ENCODE peak calls at places on chromosomes 16 and 17, in six cellular contexts. One of them, this sample, is unnamed.

GRCh38 chr17:82434216-82434565 is 15.8 kb upstream of the OGFOD3 start:
- DNase-seq in prostate gland: no peak
- DNase-seq in testis: no peak
- DNase-seq in tibial nerve: no peak
- DNase-seq in sigmoid colon: no peak
- DNase-seq in ovary: no peak
- DNase-seq in this sample: no peak

GRCh38 chr16:66278604-66279262 is 87.8 kb upstream of the CDH5 start:
- DNase-seq in prostate gland: no peak
- DNase-seq in sigmoid colon: no peak
- DNase-seq in ovary: no peak
- DNase-seq in tibial nerve: no peak
- DNase-seq in testis: no peak
- DNase-seq in this sample: no peak

GRCh38 chr16:4404247-4404966 is 12.0 kb downstream of the CORO7 start:
- DNase-seq in tibial nerve: peak; percentile 49
- DNase-seq in testis: peak; percentile 78
- DNase-seq in sigmoid colon: no peak
- DNase-seq in ovary: peak; percentile 23
- DNase-seq in prostate gland: no peak
- DNase-seq in this sample: peak; percentile 61

GRCh38 chr17:17704931-17705330 is 23.7 kb downstream of the RAI1 start:
- DNase-seq in tibial nerve: no peak
- DNase-seq in ovary: no peak
- DNase-seq in prostate gland: no peak
- DNase-seq in testis: no peak
- DNase-seq in sigmoid colon: no peak
- DNase-seq in this sample: no peak

GRCh38 chr16:88769617-88770458 is 15.2 kb downstream of the PIEZO1 start:
- DNase-seq in testis: no peak
- DNase-seq in ovary: no peak
- DNase-seq in tibial nerve: no peak
- DNase-seq in prostate gland: peak; percentile 82
- DNase-seq in sigmoid colon: no peak
- DNase-seq in this sample: peak; percentile 65

GRCh38 chr17:13931111-13931526 is 138.2 kb upstream of the COX10 start:
- DNase-seq in ovary: no peak
- DNase-seq in prostate gland: peak; percentile 27
- DNase-seq in tibial nerve: peak; percentile 44
- DNase-seq in sigmoid colon: peak; percentile 70
- DNase-seq in testis: no peak
- DNase-seq in this sample: peak; percentile 53

GRCh38 chr16:27430512-27430911 is 28.5 kb downstream of the IL21R start:
- DNase-seq in ovary: no peak
- DNase-seq in sigmoid colon: no peak
- DNase-seq in testis: peak; percentile 3
- DNase-seq in tibial nerve: no peak
- DNase-seq in prostate gland: no peak
- DNase-seq in this sample: no peak

GRCh38 chr17:44394833-44395232 is 5.4 kb upstream of the ITGA2B start:
- DNase-seq in tibial nerve: no peak
- DNase-seq in ovary: no peak
- DNase-seq in prostate gland: no peak
- DNase-seq in sigmoid colon: no peak
- DNase-seq in testis: no peak
- DNase-seq in this sample: no peak

GRCh38 chr17:69269174-69269998 is 40.8 kb upstream of the ABCA10 start:
- DNase-seq in testis: no peak
- DNase-seq in ovary: no peak
- DNase-seq in prostate gland: no peak
- DNase-seq in sigmoid colon: no peak
- DNase-seq in tibial nerve: no peak
- DNase-seq in this sample: no peak

GRCh38 chr17:33045236-33045635 is 53.6 kb downstream of the SPACA3 start:
- DNase-seq in tibial nerve: no peak
- DNase-seq in testis: no peak
- DNase-seq in sigmoid colon: no peak
- DNase-seq in prostate gland: no peak
- DNase-seq in ovary: no peak
- DNase-seq in this sample: no peak

GRCh38 chr17:3029213-3029913 is 34.0 kb downstream of the OR1D5 start:
- DNase-seq in sigmoid colon: no peak
- DNase-seq in ovary: no peak
- DNase-seq in prostate gland: no peak
- DNase-seq in tibial nerve: no peak
- DNase-seq in testis: no peak
- DNase-seq in this sample: no peak

GRCh38 chr16:58832496-58832895 is 98.4 kb upstream of the GOT2 start:
- DNase-seq in sigmoid colon: no peak
- DNase-seq in prostate gland: no peak
- DNase-seq in ovary: no peak
- DNase-seq in tibial nerve: no peak
- DNase-seq in testis: no peak
- DNase-seq in this sample: no peak

GRCh38 chr17:81402530-81402941 is 7.3 kb downstream of the BAHCC1 start:
- DNase-seq in ovary: no peak
- DNase-seq in prostate gland: no peak
- DNase-seq in tibial nerve: no peak
- DNase-seq in sigmoid colon: no peak
- DNase-seq in testis: no peak
- DNase-seq in this sample: no peak

GRCh38 chr17:64223931-64224657 is 39.0 kb downstream of the TEX2 start:
- DNase-seq in testis: no peak
- DNase-seq in ovary: no peak
- DNase-seq in prostate gland: no peak
- DNase-seq in sigmoid colon: no peak
- DNase-seq in tibial nerve: no peak
- DNase-seq in this sample: no peak

GRCh38 chr17:42120161-42121065 is 754 bp downstream of the KAT2A start:
- DNase-seq in testis: no peak
- DNase-seq in prostate gland: no peak
- DNase-seq in ovary: no peak
- DNase-seq in sigmoid colon: no peak
- DNase-seq in tibial nerve: no peak
- DNase-seq in this sample: no peak

GRCh38 chr16:81618661-81619060 is 160.4 kb upstream of the PLCG2 start:
- DNase-seq in prostate gland: peak; percentile 64
- DNase-seq in testis: no peak
- DNase-seq in sigmoid colon: no peak
- DNase-seq in tibial nerve: no peak
- DNase-seq in ovary: peak; percentile 55
- DNase-seq in this sample: peak; percentile 55

GRCh38 chr17:8121531-8122390 is 2.1 kb downstream of the HES7 start:
- DNase-seq in tibial nerve: peak; percentile 22
- DNase-seq in testis: peak; percentile 59
- DNase-seq in sigmoid colon: peak; percentile 78
- DNase-seq in ovary: peak; percentile 58
- DNase-seq in prostate gland: peak; percentile 24
- DNase-seq in this sample: no peak
- H3K4me1 ChIP-seq in tibial nerve: peaks cover 4% of the 10 kb centered on the region
- H3K4me1 ChIP-seq in testis: peaks cover 48% of the 10 kb centered on the region
- H3K4me1 ChIP-seq in sigmoid colon: no peaks in the 10 kb centered on the region
- H3K4me1 ChIP-seq in ovary: peaks cover 20% of the 10 kb centered on the region
- H3K4me1 ChIP-seq in prostate gland: peaks cover 10% of the 10 kb centered on the region
- H3K4me1 ChIP-seq in this sample: peaks cover 83% of the 10 kb centered on the region

GRCh38 chr16:56421976-56422669 is 3.2 kb downstream of the AMFR start:
- DNase-seq in testis: no peak
- DNase-seq in ovary: no peak
- DNase-seq in sigmoid colon: no peak
- DNase-seq in prostate gland: no peak
- DNase-seq in tibial nerve: no peak
- DNase-seq in this sample: no peak
- H3K4me3 ChIP-seq in testis: no peak overlapping the region
- H3K4me3 ChIP-seq in ovary: no peak overlapping the region
- H3K4me3 ChIP-seq in sigmoid colon: no peak overlapping the region
- H3K4me3 ChIP-seq in prostate gland: no peak overlapping the region
- H3K4me3 ChIP-seq in tibial nerve: no peak overlapping the region
- H3K4me3 ChIP-seq in this sample: no peak overlapping the region

GRCh38 chr16:2969545-2970521 is 685 bp downstream of the PAQR4 start:
- DNase-seq in sigmoid colon: no peak
- DNase-seq in tibial nerve: peak; percentile 23
- DNase-seq in testis: no peak
- DNase-seq in ovary: no peak
- DNase-seq in prostate gland: peak; percentile 50
- DNase-seq in this sample: peak; percentile 85

GRCh38 chr16:2971985-2972784 is 3.0 kb downstream of the PAQR4 start:
- DNase-seq in tibial nerve: no peak
- DNase-seq in ovary: no peak
- DNase-seq in testis: no peak
- DNase-seq in sigmoid colon: no peak
- DNase-seq in prostate gland: no peak
- DNase-seq in this sample: no peak

GRCh38 chr16:2973081-2973480 is 3.9 kb downstream of the PAQR4 start:
- DNase-seq in sigmoid colon: no peak
- DNase-seq in tibial nerve: no peak
- DNase-seq in prostate gland: peak; percentile 70
- DNase-seq in ovary: no peak
- DNase-seq in testis: no peak
- DNase-seq in this sample: no peak

GRCh38 chr16:2970563-2970962 is 1.4 kb downstream of the PAQR4 start:
- DNase-seq in testis: no peak
- DNase-seq in prostate gland: no peak
- DNase-seq in sigmoid colon: no peak
- DNase-seq in tibial nerve: no peak
- DNase-seq in ovary: no peak
- DNase-seq in this sample: no peak

DNA sequence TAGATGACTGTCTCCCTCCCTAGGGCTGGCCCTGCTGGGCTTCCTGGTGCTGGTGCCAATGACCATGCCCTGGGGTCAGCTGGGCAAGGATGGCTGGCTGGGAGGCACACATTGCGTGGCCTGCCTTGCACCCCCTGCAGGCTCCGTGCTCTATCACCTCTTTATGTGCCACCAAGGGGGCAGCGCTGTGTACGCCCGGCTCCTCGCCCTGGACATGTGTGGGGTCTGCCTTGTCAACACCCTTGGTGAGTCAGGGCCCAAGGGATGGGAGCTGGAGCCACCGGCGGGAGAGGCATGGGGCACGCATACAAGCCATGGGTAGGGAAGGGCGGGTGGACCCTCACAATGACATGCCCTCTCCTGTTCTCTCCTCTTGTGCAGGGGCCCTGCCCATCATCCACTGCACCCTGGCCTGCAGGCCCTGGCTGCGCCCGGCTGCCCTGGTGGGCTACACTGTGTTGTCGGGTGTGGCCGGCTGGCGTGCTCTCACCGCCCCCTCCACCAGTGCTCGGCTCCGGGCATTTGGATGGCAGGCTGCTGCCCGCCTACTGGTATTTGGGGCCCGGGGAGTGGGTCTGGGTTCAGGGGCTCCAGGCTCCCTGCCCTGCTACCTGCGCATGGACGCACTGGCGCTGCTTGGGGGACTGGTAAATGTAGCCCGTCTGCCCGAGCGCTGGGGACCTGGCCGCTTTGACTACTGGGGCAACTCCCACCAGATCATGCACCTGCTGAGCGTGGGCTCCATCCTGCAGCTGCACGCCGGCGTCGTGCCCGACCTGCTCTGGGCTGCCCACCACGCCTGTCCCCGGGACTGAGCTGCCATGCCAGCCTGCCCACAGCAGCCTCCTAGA is 2.2 kb downstream of the PAQR4 start:
- DNase-seq in ovary: no peak
- DNase-seq in prostate gland: no peak
- DNase-seq in tibial nerve: no peak
- DNase-seq in sigmoid colon: no peak
- DNase-seq in testis: no peak
- DNase-seq in this sample: no peak
- TF ChIP-seq POLR2A in ovary: no peak
- TF ChIP-seq POLR2A in prostate gland: no peak
- TF ChIP-seq POLR2A in tibial nerve: no peak
- TF ChIP-seq POLR2A in sigmoid colon: no peak
- TF ChIP-seq POLR2A in testis: no peak
- TF ChIP-seq POLR2A in this sample: no peak

DNA sequence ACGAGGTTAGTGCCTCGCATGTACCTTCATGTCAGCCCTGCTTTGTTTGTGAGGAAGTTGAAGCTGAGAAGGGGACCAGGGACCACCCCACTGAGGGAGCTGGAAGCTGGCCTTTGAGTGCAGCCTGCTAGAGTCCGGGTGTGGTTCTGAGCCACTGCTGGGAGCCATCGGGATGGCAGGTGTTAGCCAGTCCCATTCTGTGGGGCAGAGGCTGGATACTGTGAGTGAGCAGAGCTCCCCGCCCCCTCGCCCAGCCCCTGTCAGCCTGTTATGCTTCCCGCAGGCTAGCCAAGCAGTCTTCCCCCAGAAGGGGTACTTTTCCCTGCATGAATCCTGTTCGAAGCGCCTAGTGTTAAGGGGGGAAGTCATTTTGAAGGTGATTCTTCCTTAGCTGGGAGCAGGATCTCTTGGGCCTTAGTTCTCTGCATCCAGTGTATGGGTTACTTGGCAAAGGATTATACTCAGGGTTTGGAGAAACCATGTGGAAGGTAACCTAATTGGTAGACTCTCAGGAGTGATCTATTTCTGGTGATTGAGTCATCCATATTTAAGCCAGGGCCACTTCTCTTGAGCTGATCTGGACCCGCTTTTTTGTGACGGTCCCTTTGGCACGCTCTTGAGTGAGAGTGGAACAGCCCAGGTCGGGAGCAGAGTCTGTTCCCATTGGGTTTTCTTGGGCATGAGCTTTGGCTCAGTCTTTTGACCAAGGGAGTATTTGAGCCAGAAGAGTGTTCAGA is 23.8 kb downstream of the AKAP1 start:
- DNase-seq in tibial nerve: no peak
- DNase-seq in ovary: no peak
- DNase-seq in prostate gland: no peak
- DNase-seq in sigmoid colon: no peak
- DNase-seq in testis: no peak
- DNase-seq in this sample: no peak
- H3K4me1 ChIP-seq in tibial nerve: no peaks in the 10 kb centered on the region
- H3K4me1 ChIP-seq in ovary: peaks cover 9% of the 10 kb centered on the region
- H3K4me1 ChIP-seq in prostate gland: peaks cover 7% of the 10 kb centered on the region
- H3K4me1 ChIP-seq in sigmoid colon: no peaks in the 10 kb centered on the region
- H3K4me1 ChIP-seq in testis: peaks cover 13% of the 10 kb centered on the region
- H3K4me1 ChIP-seq in this sample: peaks cover 14% of the 10 kb centered on the region